ENCODE peak calls at places on chromosomes 1 and 21, in six cellular contexts. R is suprapubic skin; A is osteoblast; Q is CD8-positive, alpha-beta T cell; D is lower lobe of right lung; H is IMR-90. P is an unnamed sample.

GRCh38 chr1:112614460-112615065 is 4.4 kb downstream of the ST7L start:
- DNase-seq in R (no peak), A (no peak), Q (no peak), D (no peak), H (peak; percentile 64), P (no peak)

GRCh38 chr1:18505666-18506065 is 24.9 kb downstream of the KLHDC7A start:
- DNase-seq in R (no peak), A (no peak), Q (no peak), D (no peak), H (no peak), P (no peak)

GRCh38 chr1:53309802-53310201 is 18.1 kb downstream of the LRP8 start:
- DNase-seq in R (no peak), A (no peak), Q (no peak), D (no peak), H (no peak), P (no peak)

GRCh38 chr1:92503926-92504750 is 17.4 kb upstream of the GFI1 start:
- DNase-seq in R (no peak), A (peak; percentile 31), Q (no peak), D (no peak), H (no peak), P (no peak)

GRCh38 chr1:228084325-228084724 is 1.8 kb downstream of the ARF1 start:
- DNase-seq in R (no peak), A (peak; percentile 98), Q (no peak), D (peak; percentile 20), H (peak; percentile 84), P (no peak)

GRCh38 chr1:184044603-184045376 is 6.7 kb upstream of the TSEN15 start:
- DNase-seq in R (no peak), A (no peak), Q (no peak), D (no peak), H (no peak), P (no peak)

GRCh38 chr1:45815667-45816458 is 12.5 kb downstream of the MAST2 start:
- DNase-seq in R (no peak), A (peak; percentile 78), Q (no peak), D (no peak), H (peak; percentile 39), P (no peak)

GRCh38 chr1:162070825-162071224 is 1.3 kb downstream of the NOS1AP start:
- DNase-seq in R (no peak), A (no peak), Q (no peak), D (no peak), H (no peak), P (no peak)

GRCh38 chr1:198275598-198275997 is 118.8 kb downstream of the NEK7 start:
- DNase-seq in R (no peak), A (no peak), Q (no peak), D (no peak), H (no peak), P (no peak)

GRCh38 chr1:156740307-156740678 is 595 bp downstream of the MRPL24 start:
- DNase-seq in R (no peak), A (no peak), Q (no peak), D (no peak), H (no peak), P (no peak)

GRCh38 chr1:107648071-107648470 is 316.9 kb downstream of the VAV3 start:
- DNase-seq in R (no peak), A (peak; percentile 1), Q (no peak), D (no peak), H (peak; percentile 78), P (no peak)

GRCh38 chr1:2128189-2128901 is 66.2 kb downstream of the FAAP20 start:
- DNase-seq in R (no peak), A (peak; percentile 63), Q (no peak), D (peak; percentile 89), H (no peak), P (no peak)

GRCh38 chr1:161192476-161193465 is 6.1 kb downstream of the ADAMTS4 start:
- DNase-seq in R (no peak), A (peak; percentile 95), Q (peak; percentile 60), D (no peak), H (peak; percentile 65), P (no peak)

GRCh38 chr1:77989762-77990161 is 10.9 kb upstream of the FUBP1 start:
- DNase-seq in R (no peak), A (no peak), Q (no peak), D (no peak), H (no peak), P (no peak)

GRCh38 chr21:26943916-26944315 is 23.0 kb downstream of the ADAMTS5 start:
- DNase-seq in R (no peak), A (no peak), Q (no peak), D (no peak), H (no peak), P (no peak)

GRCh38 chr1:10211805-10212405 is 1.5 kb downstream of the KIF1B start:
- DNase-seq in R (peak; percentile 64), A (peak; percentile 65), Q (no peak), D (no peak), H (no peak), P (no peak)

GRCh38 chr1:150236614-150236934 is 662 bp upstream of the ANP32E start:
- DNase-seq in R (no peak), A (peak; percentile 85), Q (no peak), D (no peak), H (no peak), P (no peak)

GRCh38 chr21:43961382-43961909 is 50.7 kb upstream of the TRAPPC10 start:
- DNase-seq in R (no peak), A (no peak), Q (no peak), D (no peak), H (no peak), P (no peak)

GRCh38 chr1:157377216-157377821 is 175.0 kb downstream of the FCRL5 start:
- DNase-seq in R (no peak), A (no peak), Q (no peak), D (no peak), H (peak; percentile 6), P (no peak)

GRCh38 chr1:15426492-15427279 is 11.6 kb upstream of the CTRC start:
- DNase-seq in R (no peak), A (peak; percentile 93), Q (no peak), D (no peak), H (peak; percentile 57), P (no peak)

GRCh38 chr21:35316933-35317332 is 267.8 kb upstream of the RUNX1 start:
- DNase-seq in R (no peak), A (no peak), Q (no peak), D (no peak), H (peak; percentile 86), P (no peak)

GRCh38 chr1:204325944-204326343 is 33.8 kb downstream of the PLEKHA6 start:
- DNase-seq in R (no peak), A (no peak), Q (no peak), D (no peak), H (no peak), P (no peak)

GRCh38 chr1:168783424-168783823 is 54.4 kb upstream of the DPT start:
- DNase-seq in R (no peak), A (no peak), Q (no peak), D (no peak), H (no peak), P (no peak)

GRCh38 chr1:93633313-93633712 is 48.3 kb downstream of the BCAR3 start:
- DNase-seq in R (no peak), A (no peak), Q (no peak), D (no peak), H (no peak), P (no peak)

GRCh38 chr1:93628682-93629081 is 53.0 kb downstream of the BCAR3 start:
- DNase-seq in R (no peak), A (no peak), Q (no peak), D (no peak), H (no peak), P (no peak)

GRCh38 chr1:93630168-93630567 is 51.5 kb downstream of the BCAR3 start:
- DNase-seq in R (no peak), A (no peak), Q (no peak), D (no peak), H (no peak), P (no peak)

GRCh38 chr1:93629101-93630059 is 52.3 kb downstream of the BCAR3 start:
- DNase-seq in R (no peak), A (no peak), Q (peak; percentile 10), D (no peak), H (peak; percentile 85), P (peak; percentile 41)

DNA sequence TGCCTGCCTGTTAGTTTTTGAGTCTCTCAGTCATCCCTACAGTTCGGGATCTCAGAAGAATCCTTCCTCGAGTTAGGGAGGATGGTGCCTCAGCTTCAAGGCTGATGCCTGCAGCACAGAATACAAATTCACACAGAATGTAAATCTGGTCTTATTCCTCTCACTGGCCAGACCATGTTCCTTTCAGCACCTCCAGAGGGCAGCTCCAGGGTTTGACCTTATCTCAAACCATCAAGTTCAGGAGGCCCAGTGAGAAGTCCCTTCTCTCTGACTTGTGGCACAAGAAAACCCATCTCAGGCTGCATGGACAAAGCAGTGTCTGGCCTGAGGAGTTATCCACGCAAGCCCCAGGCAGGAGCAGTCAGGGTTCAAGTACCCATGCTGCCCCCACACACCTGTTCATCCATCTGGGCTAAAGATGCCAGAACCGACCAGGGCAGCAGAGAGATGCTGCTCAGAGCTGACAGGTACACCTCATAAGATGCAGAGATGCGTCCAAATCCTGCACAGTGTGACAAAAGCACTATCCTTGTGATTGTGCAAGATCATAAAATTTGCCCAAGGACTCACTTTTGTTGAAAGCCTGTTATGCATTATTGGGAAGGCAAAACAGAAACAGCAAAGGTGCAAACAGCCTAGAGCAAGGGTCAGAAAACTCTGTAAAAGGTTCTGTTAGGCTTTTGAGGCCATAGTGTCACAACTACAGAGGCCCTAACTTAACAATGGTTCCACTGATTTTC is 49.8 kb downstream of the BCAR3 start:
- DNase-seq in R (no peak), A (no peak), Q (no peak), D (no peak), H (no peak), P (no peak)
- TF ChIP-seq CTCF in R (no peak), A (peak; percentile 39), Q (no peak), D (peak; percentile 12), H (peak; percentile 14), P (peak; percentile 44)

GRCh38 chr1:153608742-153609584 is 4.0 kb downstream of the S100A16 start:
- DNase-seq in R (peak; percentile 85), A (peak; percentile 95), Q (no peak), D (peak; percentile 89), H (peak; percentile 95), P (no peak)
- H3K4me3 ChIP-seq in R (peak overlapping the region; percentile 70), A (peak overlapping the region; percentile 34), Q (no peak overlapping the region), D (peak overlapping the region; percentile 60), H (peak overlapping the region; percentile 43), P (no peak overlapping the region)

GRCh38 chr1:25062621-25063255 is 132.7 kb upstream of the RUNX3 start:
- DNase-seq in R (no peak), A (peak; percentile 59), Q (no peak), D (peak; percentile 15), H (no peak), P (no peak)
- TF ChIP-seq CTCF in R (no peak), A (no peak), Q (no peak), D (no peak), H (no peak), P (peak; percentile 2)

GRCh38 chr1:66350001-66350547 is 183.9 kb upstream of the SGIP1 start:
- DNase-seq in R (no peak), A (no peak), Q (peak; percentile 30), D (peak; percentile 52), H (peak; percentile 34), P (peak; percentile 54)
- H3K4me3 ChIP-seq in R (peak overlapping the region; percentile 2), A (peak overlapping the region; percentile 39), Q (peak overlapping the region; percentile 16), D (peak overlapping the region; percentile 9), H (no peak overlapping the region), P (peak overlapping the region; percentile 43)

DNA sequence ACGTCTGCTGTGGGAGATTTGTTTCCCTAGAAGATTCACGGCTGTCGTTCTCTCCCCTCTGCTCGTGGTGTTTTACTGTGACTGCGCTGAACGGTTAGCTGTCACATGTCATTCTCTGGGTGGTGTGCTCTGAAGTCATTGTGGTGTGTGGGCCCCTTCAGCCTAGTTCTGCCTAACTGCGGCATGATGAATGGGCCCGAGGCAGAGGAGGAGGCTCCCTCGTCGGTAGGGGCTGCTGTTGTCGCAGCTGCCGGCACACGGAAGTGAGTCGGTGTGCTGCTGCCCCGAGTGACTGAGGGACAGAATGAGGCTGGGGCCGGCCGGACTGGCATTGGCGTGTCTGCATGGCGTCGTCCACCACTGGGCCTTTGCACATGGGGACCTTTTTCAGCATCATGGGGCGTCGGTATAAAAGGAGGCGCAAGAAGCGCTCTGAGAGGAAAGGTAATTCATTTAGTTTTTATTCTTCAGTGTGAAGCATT is 77.9 kb downstream of the ADARB1 start:
- DNase-seq in R (no peak), A (no peak), Q (peak; percentile 53), D (peak; percentile 77), H (no peak), P (peak; percentile 78)
- TF ChIP-seq CTCF in R (no peak), A (no peak), Q (peak; percentile 54), D (peak; percentile 34), H (peak; percentile 6), P (peak; percentile 61)